ENCODE peak calls at places on chromosomes 11 and 22, in seven cellular contexts. J is PC-9, V is stomach, B is sigmoid colon, I is body of pancreas, U is fibroblast of lung, Y is spleen. H is an unnamed sample. For H3K4me1, the result is how much of the 10 kb centered on the place peaks cover.

GRCh38 chr11:35274909-35275807 is 136.2 kb downstream of the CD44 start:
- DNase-seq in V (peak), U (peak), I (peak), J (peak), B (peak), Y (no peak), H (peak)

GRCh38 chr22:48490513-48491411 is 1336.9 kb downstream of the BRD1 start:
- DNase-seq in I (no peak), B (peak), U (no peak), V (peak), J (no peak), Y (peak), H (peak)

GRCh38 chr11:70397336-70397982 is 870 bp upstream of the CTTN start:
- DNase-seq in V (no peak), I (peak), Y (no peak), B (no peak), U (peak), J (no peak), H (no peak)

GRCh38 chr11:76794371-76795284 is 11.5 kb downstream of the TSKU start:
- DNase-seq in B (peak), V (no peak), J (no peak), I (no peak), Y (peak), U (no peak), H (no peak)

GRCh38 chr11:126956664-126957063 is 43.9 kb downstream of the KIRREL3 start:
- DNase-seq in U (no peak), V (no peak), B (no peak), Y (no peak), I (no peak), J (no peak), H (no peak)

GRCh38 chr11:35303596-35304392 is 115.6 kb downstream of the SLC1A2 start:
- DNase-seq in V (peak), Y (no peak), U (peak), B (peak), I (peak), J (peak), H (peak)

GRCh38 chr11:120869097-120869496 is 154.8 kb upstream of the TBCEL start:
- DNase-seq in I (no peak), Y (no peak), U (no peak), V (no peak), J (no peak), B (no peak), H (no peak)

GRCh38 chr11:33063326-33063775 is 24.0 kb downstream of the TCP11L1 start:
- DNase-seq in J (no peak), B (no peak), U (peak), V (no peak), Y (no peak), I (no peak), H (no peak)

GRCh38 chr11:115664313-115664712 is 160.1 kb upstream of the CADM1 start:
- DNase-seq in V (no peak), U (no peak), B (no peak), I (no peak), Y (no peak), J (no peak), H (no peak)

GRCh38 chr11:3126207-3126865 is 38.8 kb downstream of the OSBPL5 start:
- DNase-seq in J (no peak), V (no peak), Y (peak), I (peak), U (no peak), B (peak), H (no peak)

GRCh38 chr11:126422446-126422845 is 67.0 kb downstream of the ST3GAL4 start:
- DNase-seq in J (no peak), Y (no peak), V (no peak), I (no peak), B (no peak), U (no peak), H (no peak)

GRCh38 chr11:1920128-1920908 is 815 bp downstream of the TNNT3 start:
- DNase-seq in V (no peak), I (no peak), U (no peak), B (no peak), J (no peak), Y (peak), H (no peak)

GRCh38 chr11:130868865-130869264 is 47.4 kb downstream of the SNX19 start:
- DNase-seq in I (no peak), J (no peak), U (no peak), Y (no peak), B (no peak), V (no peak), H (no peak)

GRCh38 chr11:17918049-17918605 is 94.7 kb downstream of the SERGEF start:
- DNase-seq in Y (no peak), I (no peak), J (no peak), V (no peak), B (no peak), U (no peak), H (no peak)

GRCh38 chr11:350723-351255 is 18.5 kb upstream of the B4GALNT4 start:
- DNase-seq in J (no peak), Y (peak), U (no peak), V (no peak), I (no peak), B (no peak), H (no peak)

GRCh38 chr11:127470485-127470884 is 469.9 kb upstream of the KIRREL3 start:
- DNase-seq in U (no peak), B (no peak), V (no peak), Y (no peak), J (no peak), I (peak), H (no peak)

GRCh38 chr22:31968022-31968421 is 23.7 kb downstream of the YWHAH start:
- DNase-seq in I (no peak), Y (no peak), B (no peak), J (no peak), V (no peak), U (no peak), H (no peak)

GRCh38 chr22:44667829-44668189 is 34.2 kb upstream of the PRR5 start:
- DNase-seq in J (no peak), V (no peak), B (peak), I (no peak), Y (no peak), U (no peak), H (no peak)

GRCh38 chr11:69155302-69156198 is at the start of gene SMIM38:
- DNase-seq in U (no peak), B (no peak), Y (peak), I (peak), J (no peak), V (peak), H (no peak)

GRCh38 chr22:36763576-36763975 is 12.3 kb downstream of the IFT27 start:
- DNase-seq in Y (peak), U (no peak), I (peak), V (peak), B (peak), J (peak), H (no peak)
- H3K4me3 ChIP-seq in Y (no peak), U (no peak), I (no peak), V (no peak), B (no peak), J (no peak), H (no peak)

DNA sequence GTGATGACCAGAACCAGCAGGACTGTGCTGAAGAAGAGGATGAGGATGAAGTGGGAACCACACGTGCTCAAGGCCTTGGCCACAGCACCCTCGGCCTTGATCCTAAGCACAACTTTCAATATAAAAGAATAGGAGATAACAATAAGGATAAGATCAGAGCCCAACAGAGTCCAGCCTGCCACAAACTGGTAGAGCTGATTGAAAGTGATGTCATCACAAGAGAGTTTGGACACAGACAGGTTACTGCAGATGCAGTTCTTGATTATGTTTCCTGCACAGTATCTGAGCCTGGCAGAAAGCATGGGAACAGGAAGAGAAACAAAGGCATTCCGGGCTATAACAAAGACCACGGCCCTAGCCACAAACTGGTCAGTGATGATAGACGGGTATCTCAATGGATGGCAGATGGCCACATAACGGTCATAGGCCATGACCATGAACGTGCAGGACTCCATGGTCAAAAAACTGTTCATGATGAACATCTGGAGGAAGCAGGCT is 4.5 kb downstream of the OR56A4 start:
- DNase-seq in J (no peak), Y (no peak), V (no peak), I (no peak), B (no peak), U (no peak), H (no peak)
- H3K27ac ChIP-seq in J (no peak), Y (no peak), V (no peak), I (no peak), B (no peak), U (no peak), H (no peak)

GRCh38 chr11:48168815-48169214 is 47.8 kb upstream of the OR4B1 start:
- DNase-seq in I (no peak), U (no peak), J (no peak), B (no peak), V (no peak), Y (no peak), H (no peak)

GRCh38 chr11:48169706-48170105 is 46.9 kb upstream of the OR4B1 start:
- DNase-seq in V (no peak), I (no peak), Y (no peak), U (peak), B (no peak), J (no peak), H (no peak)

GRCh38 chr11:48165426-48165825 is 51.2 kb upstream of the OR4B1 start:
- DNase-seq in J (no peak), U (no peak), B (no peak), V (no peak), I (no peak), Y (no peak), H (no peak)

GRCh38 chr11:48169259-48169658 is 47.4 kb upstream of the OR4B1 start:
- DNase-seq in I (no peak), U (no peak), J (no peak), B (no peak), V (no peak), Y (no peak), H (no peak)

DNA sequence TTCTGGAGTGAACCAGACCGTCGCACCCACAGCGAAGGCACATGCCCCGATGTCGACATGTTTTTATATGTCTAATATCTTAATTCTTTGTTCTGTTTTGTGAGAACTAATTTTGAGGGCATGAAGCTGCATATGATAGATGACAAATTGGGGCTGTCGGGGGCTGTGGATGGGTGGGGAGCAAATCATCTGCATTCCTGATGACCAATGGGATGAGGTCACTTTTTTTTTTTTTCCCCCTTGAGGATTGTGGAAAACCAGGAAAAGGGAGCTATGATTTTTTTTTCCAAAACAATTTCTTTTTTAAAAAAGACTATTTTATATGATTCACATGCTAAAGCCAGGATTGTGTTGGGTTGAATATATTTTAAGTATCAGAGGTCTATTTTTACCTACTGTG is 49.2 kb upstream of the OR4B1 start:
- DNase-seq in J (no peak), B (no peak), Y (no peak), I (no peak), U (no peak), V (no peak), H (no peak)
- H3K4me1 ChIP-seq in J (under half), B (under half), Y (under half), I (under half), U (under half), V (under half), H (under half)

GRCh38 chr22:47090591-47091240 is 328.3 kb downstream of the TBC1D22A start:
- DNase-seq in J (no peak), V (no peak), I (no peak), Y (no peak), B (no peak), U (peak), H (peak)

GRCh38 chr22:47089796-47090460 is 327.5 kb downstream of the TBC1D22A start:
- DNase-seq in V (no peak), B (no peak), Y (no peak), J (no peak), I (no peak), U (no peak), H (no peak)

GRCh38 chr22:47091921-47092700 is 329.7 kb downstream of the TBC1D22A start:
- DNase-seq in U (no peak), I (no peak), B (no peak), J (no peak), Y (no peak), V (no peak), H (no peak)

GRCh38 chr22:47092896-47093311 is 330.5 kb downstream of the TBC1D22A start:
- DNase-seq in B (no peak), V (no peak), I (no peak), J (no peak), Y (no peak), U (peak), H (no peak)

DNA sequence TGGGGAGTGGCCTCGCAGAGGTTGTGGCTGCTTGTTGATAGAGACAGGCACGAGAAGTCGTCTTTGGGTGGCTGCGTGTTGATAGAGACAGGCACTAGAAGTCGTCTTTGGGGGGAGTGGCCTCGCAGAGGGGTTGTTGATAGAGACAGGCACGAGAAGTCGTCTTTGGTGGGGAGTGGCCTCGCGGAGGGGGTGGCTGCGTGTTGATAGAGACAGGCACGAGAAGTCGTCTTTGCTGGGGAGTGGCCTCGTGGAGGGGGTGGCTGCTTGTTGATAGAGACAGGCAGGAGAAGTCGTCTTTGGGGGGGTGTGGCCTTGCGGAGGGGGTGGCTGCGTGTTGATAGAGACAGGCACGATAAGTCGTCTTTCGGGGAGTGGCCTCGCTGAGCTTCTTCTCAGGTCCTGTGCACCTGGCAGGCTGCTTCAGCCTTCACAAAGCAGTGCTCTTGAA is 328.8 kb downstream of the TBC1D22A start:
- DNase-seq in B (no peak), V (no peak), I (no peak), Y (no peak), U (no peak), J (no peak), H (no peak)
- H3K4me3 ChIP-seq in B (peak), V (peak), I (no peak), Y (peak), U (peak), J (no peak), H (no peak)

GRCh38 chr22:39452740-39453040 is 4.1 kb upstream of the MGAT3 start:
- DNase-seq in Y (no peak), V (peak), J (no peak), U (no peak), I (no peak), B (no peak), H (no peak)

GRCh38 chr22:39454385-39454871 is 2.4 kb upstream of the MGAT3 start:
- DNase-seq in V (peak), J (peak), U (peak), B (no peak), Y (no peak), I (no peak), H (peak)

GRCh38 chr22:39457047-39457545 is 284 bp downstream of the MGAT3 start:
- DNase-seq in B (no peak), J (no peak), I (no peak), V (no peak), Y (peak), U (no peak), H (no peak)

GRCh38 chr22:39456262-39457046 is at the start of gene MGAT3:
- DNase-seq in J (no peak), Y (peak), U (no peak), B (no peak), V (no peak), I (no peak), H (no peak)

GRCh38 chr22:39453765-39454378 is 2.9 kb upstream of the MGAT3 start:
- DNase-seq in U (peak), B (no peak), J (peak), I (no peak), V (no peak), Y (no peak), H (no peak)
- H3K27ac ChIP-seq in U (no peak), B (no peak), J (peak), I (no peak), V (peak), Y (no peak), H (no peak)

DNA sequence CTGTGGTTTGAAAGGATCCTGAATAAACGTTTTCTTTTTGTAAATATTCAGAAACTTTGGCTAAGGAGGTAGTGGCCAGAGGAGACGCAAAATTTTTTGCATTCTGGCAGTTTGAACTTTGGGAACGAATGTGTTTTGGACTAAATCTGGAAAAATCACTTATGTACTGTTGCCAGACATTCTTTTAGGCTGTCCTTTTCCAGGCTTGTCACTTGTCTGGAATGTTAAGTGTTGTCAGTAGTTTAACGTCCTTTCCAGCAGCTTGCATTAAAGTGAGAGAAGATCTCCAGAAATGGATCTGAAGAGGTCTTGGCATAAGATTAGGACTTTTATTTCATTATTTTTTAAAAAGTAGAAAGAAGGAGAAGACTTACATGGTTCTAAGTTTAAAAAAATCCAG is 18.5 kb downstream of the SPECC1L start:
- DNase-seq in U (peak), J (no peak), Y (no peak), B (no peak), I (no peak), V (no peak), H (peak)
- H3K4me1 ChIP-seq in U (under half), J (under half), Y (under half), B (half or more), I (half or more), V (under half), H (half or more)

GRCh38 chr22:28799125-28799833 is 1.1 kb downstream of the XBP1 start:
- DNase-seq in V (no peak), Y (no peak), J (peak), U (peak), I (peak), B (peak), H (peak)

GRCh38 chr22:28800308-28801041 is at the start of gene XBP1:
- DNase-seq in V (peak), I (peak), J (peak), B (peak), U (peak), Y (peak), H (peak)

GRCh38 chr22:28799834-28800307 is 498 bp downstream of the XBP1 start:
- DNase-seq in J (no peak), U (peak), I (peak), B (peak), V (peak), Y (peak), H (peak)

GRCh38 chr22:28801845-28802594 is 1.7 kb upstream of the XBP1 start:
- DNase-seq in I (peak), V (peak), U (no peak), B (no peak), J (no peak), Y (no peak), H (no peak)

GRCh38 chr22:28802595-28803087 is 2.3 kb upstream of the XBP1 start:
- DNase-seq in I (no peak), Y (no peak), U (no peak), J (no peak), B (no peak), V (no peak), H (no peak)
- H3K4me3 ChIP-seq in I (no peak), Y (peak), U (no peak), J (peak), B (no peak), V (no peak), H (no peak)

GRCh38 chr11:118608268-118609214 is 1.1 kb downstream of the PHLDB1 start:
- DNase-seq in J (no peak), Y (peak), V (peak), U (peak), B (peak), I (peak), H (peak)
- H3K27ac ChIP-seq in J (no peak), Y (peak), V (peak), U (peak), B (peak), I (peak), H (peak)

DNA sequence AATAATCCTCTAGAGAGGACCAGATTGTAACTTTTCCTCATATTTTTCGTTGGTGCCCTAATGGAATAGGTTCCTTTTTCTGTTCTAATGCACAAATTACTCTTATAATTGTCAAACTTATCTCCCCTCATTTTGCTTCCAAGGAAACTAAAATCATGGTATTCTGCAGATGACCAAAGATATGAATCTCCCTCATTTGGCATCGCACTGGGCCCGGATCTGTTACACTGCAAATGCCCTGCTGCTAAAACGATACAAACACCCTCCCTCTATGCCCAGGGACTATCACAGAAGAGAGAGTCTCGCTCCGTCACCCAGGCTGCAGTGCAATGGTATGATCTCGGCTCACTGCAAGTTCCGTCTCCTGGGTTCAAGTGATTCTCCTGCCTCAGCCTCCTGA is 7.6 kb downstream of the KLHDC7B start:
- DNase-seq in U (no peak), I (no peak), V (no peak), Y (no peak), J (no peak), B (no peak), H (no peak)
- H3K4me1 ChIP-seq in U (under half), I (under half), V (under half), Y (under half), J (under half), B (under half), H (under half)

GRCh38 chr11:96306600-96306932 is 36.4 kb downstream of the MAML2 start:
- DNase-seq in Y (no peak), B (no peak), U (no peak), V (no peak), I (no peak), J (peak), H (no peak)
- H3K4me3 ChIP-seq in Y (peak), B (peak), U (peak), V (peak), I (no peak), J (peak), H (peak)

H was measured in SJSA1.